ENCODE peak calls at places on chromosomes 16 and 17, in seven cellular contexts. B is H9, H is mesenchymal stem cell, U is IMR-90, S is neuronal stem cell, X is H1, F is trophoblast cell. P is an unnamed sample.

GRCh38 chr17:19769946-19770652 is 22.0 kb upstream of the ALDH3A1 start:
- DNase-seq in X (peak; percentile 41), B (no peak), F (no peak), S (no peak), H (peak; percentile 56), U (peak; percentile 70), P (no peak)

GRCh38 chr16:85284138-85284897 is 172.0 kb upstream of the CIBAR2 start:
- DNase-seq in U (no peak), B (no peak), X (no peak), F (no peak), H (no peak), S (peak; percentile 49), P (no peak)

GRCh38 chr17:29760279-29760721 is 137.6 kb upstream of the CORO6 start:
- DNase-seq in X (no peak), U (peak; percentile 39), B (no peak), H (peak; percentile 58), S (no peak), F (peak; percentile 23), P (peak; percentile 19)

GRCh38 chr17:10513284-10514067 is 4.9 kb downstream of the MYH1 start:
- DNase-seq in F (no peak), H (peak; percentile 34), B (no peak), S (no peak), X (no peak), U (peak; percentile 0), P (no peak)

GRCh38 chr16:52872706-52873105 is 180.0 kb downstream of the CHD9NB start:
- DNase-seq in X (no peak), S (no peak), B (no peak), F (no peak), U (no peak), H (no peak), P (no peak)

GRCh38 chr17:76551685-76552084 is 11.8 kb downstream of the PRCD start:
- DNase-seq in F (no peak), U (no peak), S (no peak), B (no peak), H (no peak), X (no peak), P (no peak)

GRCh38 chr17:46878055-46878454 is 26.7 kb downstream of the WNT9B start:
- DNase-seq in X (no peak), B (no peak), H (no peak), U (no peak), S (no peak), F (no peak), P (no peak)

GRCh38 chr16:84048306-84048705 is 5.7 kb upstream of the SLC38A8 start:
- DNase-seq in U (no peak), B (peak; percentile 67), H (no peak), X (peak; percentile 72), S (no peak), F (no peak), P (peak; percentile 43)

GRCh38 chr17:15263206-15263579 is 1.9 kb downstream of the PMP22 start:
- DNase-seq in S (peak; percentile 33), U (peak; percentile 73), B (no peak), X (no peak), F (peak; percentile 40), H (peak; percentile 80), P (peak; percentile 76)

GRCh38 chr17:55152236-55152635 is 112.5 kb upstream of the HLF start:
- DNase-seq in U (peak; percentile 61), X (no peak), S (no peak), B (no peak), H (no peak), F (no peak), P (no peak)
- H4K8ac ChIP-seq in U (no peak overlapping the region), X (no peak overlapping the region), S (no peak overlapping the region), B (no peak overlapping the region), H (no peak overlapping the region), F (no peak overlapping the region), P (no peak overlapping the region)

DNA sequence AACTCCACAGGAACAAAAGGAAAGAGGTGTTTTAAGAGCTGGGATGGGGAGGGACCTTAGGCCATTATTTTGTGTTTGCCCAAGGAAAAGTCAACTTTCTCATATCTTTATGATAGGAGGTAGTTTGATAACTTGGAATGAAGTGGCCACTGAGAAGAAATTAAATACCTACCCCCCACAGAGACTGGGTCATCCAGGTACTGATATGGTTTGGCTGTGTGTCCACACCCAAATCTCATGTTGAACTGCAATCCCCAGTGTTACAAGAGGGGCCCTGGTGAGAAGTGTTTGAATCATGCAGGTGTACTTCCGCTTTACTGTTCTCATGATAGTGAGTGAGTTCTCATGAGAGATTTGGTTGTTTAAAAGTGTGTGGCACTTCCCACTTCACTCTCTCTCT is 477.9 kb upstream of the KIF2B start:
- DNase-seq in S (no peak), B (no peak), X (no peak), U (no peak), F (no peak), H (no peak), P (no peak)
- H3K9ac ChIP-seq in S (no peak overlapping the region), B (no peak overlapping the region), X (no peak overlapping the region), U (no peak overlapping the region), F (no peak overlapping the region), H (no peak overlapping the region), P (no peak overlapping the region)

GRCh38 chr17:43411820-43412529 is 13.2 kb downstream of the ARL4D start:
- DNase-seq in U (no peak), X (no peak), F (no peak), B (no peak), H (no peak), S (no peak), P (no peak)

GRCh38 chr17:43411369-43411677 is 12.5 kb downstream of the ARL4D start:
- DNase-seq in H (no peak), X (no peak), S (no peak), U (no peak), F (no peak), B (no peak), P (no peak)

GRCh38 chr17:43406676-43407645 is 8.2 kb downstream of the ARL4D start:
- DNase-seq in S (no peak), H (peak; percentile 74), F (no peak), X (no peak), U (peak; percentile 84), B (peak; percentile 60), P (peak; percentile 85)

GRCh38 chr17:43410557-43411368 is 12.0 kb downstream of the ARL4D start:
- DNase-seq in B (no peak), H (no peak), F (no peak), S (no peak), X (no peak), U (no peak), P (no peak)

GRCh38 chr17:43409131-43409530 is 10.3 kb downstream of the ARL4D start:
- DNase-seq in F (no peak), B (no peak), U (no peak), H (no peak), S (no peak), X (no peak), P (no peak)
- H3K18ac ChIP-seq in F (no peak overlapping the region), B (no peak overlapping the region), U (peak overlapping the region; percentile 54), H (no peak overlapping the region), S (no peak overlapping the region), X (no peak overlapping the region), P (peak overlapping the region; percentile 3)

GRCh38 chr16:55372792-55373488 is 48.9 kb downstream of the IRX6 start:
- DNase-seq in U (no peak), F (no peak), H (no peak), X (no peak), B (no peak), S (no peak), P (no peak)
- H4K8ac ChIP-seq in U (no peak overlapping the region), F (no peak overlapping the region), H (no peak overlapping the region), X (no peak overlapping the region), B (no peak overlapping the region), S (no peak overlapping the region), P (no peak overlapping the region)

GRCh38 chr16:79873825-79874224 is 273.3 kb upstream of the MAF start:
- DNase-seq in H (no peak), B (no peak), U (no peak), F (no peak), X (no peak), S (no peak), P (no peak)
- H3K9ac ChIP-seq in H (no peak overlapping the region), B (no peak overlapping the region), U (no peak overlapping the region), F (no peak overlapping the region), X (no peak overlapping the region), S (no peak overlapping the region), P (no peak overlapping the region)

DNA sequence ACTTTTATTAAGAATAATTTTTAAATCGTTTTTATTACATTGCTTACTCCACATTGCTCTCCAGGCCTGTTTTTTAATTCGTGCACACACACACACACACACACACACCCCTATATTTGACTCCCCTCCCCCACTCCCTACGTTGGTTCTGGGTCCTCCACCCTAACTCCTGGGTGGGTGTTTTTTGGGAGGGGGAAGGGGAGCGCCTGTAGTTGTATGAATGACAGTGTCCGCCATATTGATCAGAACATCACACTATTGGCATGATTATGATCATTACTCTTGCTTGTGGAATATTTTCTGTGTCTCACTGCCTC is 1.3 kb downstream of the GNAO1 start:
- DNase-seq in X (no peak), H (no peak), S (no peak), U (no peak), B (no peak), F (no peak), P (no peak)
- H3K18ac ChIP-seq in X (no peak overlapping the region), H (no peak overlapping the region), S (no peak overlapping the region), U (no peak overlapping the region), B (no peak overlapping the region), F (no peak overlapping the region), P (no peak overlapping the region)

DNA sequence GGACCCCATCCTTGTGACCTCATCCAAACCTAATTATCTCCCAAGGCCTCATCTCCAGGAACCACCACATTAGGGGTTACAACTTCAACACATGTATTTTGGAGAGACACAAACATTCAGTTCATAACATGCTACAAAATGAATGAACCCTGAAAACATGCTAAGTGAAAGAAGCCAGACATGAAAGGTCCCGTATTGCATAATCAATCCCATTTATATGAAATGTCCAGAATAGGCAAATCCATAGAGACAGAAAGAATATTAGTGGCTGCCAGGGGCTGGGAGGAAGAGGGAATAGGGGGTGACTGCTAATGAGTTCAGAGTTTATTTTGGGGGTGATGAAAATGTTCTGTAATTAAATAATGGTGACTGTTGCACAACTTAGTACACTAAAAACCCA is 3.7 kb upstream of the IL34 start:
- DNase-seq in H (no peak), F (no peak), U (no peak), S (no peak), B (no peak), X (no peak), P (no peak)
- H4K8ac ChIP-seq in H (no peak overlapping the region), F (no peak overlapping the region), U (no peak overlapping the region), S (no peak overlapping the region), B (no peak overlapping the region), X (no peak overlapping the region), P (no peak overlapping the region)

GRCh38 chr17:27398691-27399090 is 57.6 kb upstream of the KSR1 start:
- DNase-seq in H (no peak), F (no peak), X (no peak), S (no peak), B (no peak), U (no peak), P (no peak)
- H3K9ac ChIP-seq in H (no peak overlapping the region), F (no peak overlapping the region), X (no peak overlapping the region), S (no peak overlapping the region), B (no peak overlapping the region), U (no peak overlapping the region), P (no peak overlapping the region)

GRCh38 chr17:8039611-8040168 is 831 bp downstream of the ALOX15B start:
- DNase-seq in B (no peak), X (no peak), U (no peak), H (no peak), S (no peak), F (no peak), P (no peak)
- H3K18ac ChIP-seq in B (no peak overlapping the region), X (peak overlapping the region; percentile 7), U (no peak overlapping the region), H (no peak overlapping the region), S (no peak overlapping the region), F (no peak overlapping the region), P (no peak overlapping the region)